ENCODE peak calls at places on chromosome X, in five cellular contexts. One of them, this sample, is unnamed.

GRCh38 chrX:24860140-24860539 is 155.6 kb downstream of the ARX start:
- DNase-seq in SK-N-SH: no peak
- DNase-seq in HCT116: no peak
- DNase-seq in GM12878: no peak
- DNase-seq in HepG2: no peak
- DNase-seq in this sample: no peak

GRCh38 chrX:103376118-103376978 is at the start of gene BEX3:
- DNase-seq in SK-N-SH: peak
- DNase-seq in HCT116: no peak
- DNase-seq in GM12878: no peak
- DNase-seq in HepG2: peak
- DNase-seq in this sample: no peak

GRCh38 chrX:142089193-142089592 is 115.9 kb downstream of the MAGEC2 start:
- DNase-seq in SK-N-SH: peak
- DNase-seq in HCT116: no peak
- DNase-seq in GM12878: no peak
- DNase-seq in HepG2: no peak
- DNase-seq in this sample: no peak

GRCh38 chrX:154815274-154815818 is 10.1 kb upstream of the MPP1 start:
- DNase-seq in SK-N-SH: no peak
- DNase-seq in HCT116: no peak
- DNase-seq in GM12878: no peak
- DNase-seq in HepG2: no peak
- DNase-seq in this sample: no peak

GRCh38 chrX:124862304-124862703 is 457.4 kb upstream of the TEX13C start:
- DNase-seq in SK-N-SH: no peak
- DNase-seq in HCT116: no peak
- DNase-seq in GM12878: no peak
- DNase-seq in HepG2: no peak
- DNase-seq in this sample: no peak

GRCh38 chrX:77160301-77160700 is 286.9 kb upstream of the FGF16 start:
- DNase-seq in SK-N-SH: no peak
- DNase-seq in HCT116: no peak
- DNase-seq in GM12878: no peak
- DNase-seq in HepG2: no peak
- DNase-seq in this sample: peak

GRCh38 chrX:44935640-44936039 is 62.7 kb downstream of the KDM6A start:
- DNase-seq in SK-N-SH: no peak
- DNase-seq in HCT116: no peak
- DNase-seq in GM12878: no peak
- DNase-seq in HepG2: no peak
- DNase-seq in this sample: no peak

GRCh38 chrX:154727418-154728323 is 23.2 kb downstream of the GAB3 start:
- DNase-seq in SK-N-SH: no peak
- DNase-seq in HCT116: no peak
- DNase-seq in GM12878: no peak
- DNase-seq in HepG2: no peak
- DNase-seq in this sample: no peak

GRCh38 chrX:107673401-107673800 is 45.1 kb downstream of the PRPS1 start:
- DNase-seq in SK-N-SH: no peak
- DNase-seq in HCT116: no peak
- DNase-seq in GM12878: no peak
- DNase-seq in HepG2: no peak
- DNase-seq in this sample: no peak

GRCh38 chrX:15946783-15947550 is 92.4 kb upstream of the AP1S2 start:
- DNase-seq in SK-N-SH: no peak
- DNase-seq in HCT116: no peak
- DNase-seq in GM12878: no peak
- DNase-seq in HepG2: no peak
- DNase-seq in this sample: no peak

GRCh38 chrX:134173541-134174272 is 63.3 kb upstream of the CCDC160 start:
- DNase-seq in SK-N-SH: peak
- DNase-seq in HCT116: no peak
- DNase-seq in GM12878: no peak
- DNase-seq in HepG2: no peak
- DNase-seq in this sample: no peak

GRCh38 chrX:134174273-134174660 is 62.7 kb upstream of the CCDC160 start:
- DNase-seq in SK-N-SH: no peak
- DNase-seq in HCT116: no peak
- DNase-seq in GM12878: no peak
- DNase-seq in HepG2: no peak
- DNase-seq in this sample: no peak

GRCh38 chrX:134172588-134173259 is 64.3 kb upstream of the CCDC160 start:
- DNase-seq in SK-N-SH: peak
- DNase-seq in HCT116: no peak
- DNase-seq in GM12878: no peak
- DNase-seq in HepG2: no peak
- DNase-seq in this sample: no peak

GRCh38 chrX:134174859-134175258 is 62.1 kb upstream of the CCDC160 start:
- DNase-seq in SK-N-SH: no peak
- DNase-seq in HCT116: no peak
- DNase-seq in GM12878: no peak
- DNase-seq in HepG2: no peak
- DNase-seq in this sample: no peak

GRCh38 chrX:134171661-134172587 is 65.1 kb upstream of the CCDC160 start:
- DNase-seq in SK-N-SH: peak
- DNase-seq in HCT116: no peak
- DNase-seq in GM12878: no peak
- DNase-seq in HepG2: no peak
- DNase-seq in this sample: no peak
- TF ChIP-seq ZBTB33 in SK-N-SH: no peak
- TF ChIP-seq ZBTB33 in HCT116: no peak
- TF ChIP-seq ZBTB33 in GM12878: no peak
- TF ChIP-seq ZBTB33 in HepG2: no peak
- TF ChIP-seq ZBTB33 in this sample: no peak

GRCh38 chrX:13662537-13662841 is 9.5 kb downstream of the TCEANC start:
- DNase-seq in SK-N-SH: no peak
- DNase-seq in HCT116: no peak
- DNase-seq in GM12878: no peak
- DNase-seq in HepG2: no peak
- DNase-seq in this sample: no peak

GRCh38 chrX:13661735-13662536 is 9.0 kb downstream of the TCEANC start:
- DNase-seq in SK-N-SH: no peak
- DNase-seq in HCT116: no peak
- DNase-seq in GM12878: no peak
- DNase-seq in HepG2: no peak
- DNase-seq in this sample: no peak

GRCh38 chrX:13659057-13659456 is 6.1 kb downstream of the TCEANC start:
- DNase-seq in SK-N-SH: no peak
- DNase-seq in HCT116: no peak
- DNase-seq in GM12878: no peak
- DNase-seq in HepG2: peak
- DNase-seq in this sample: no peak

GRCh38 chrX:13664026-13664425 is 11.1 kb downstream of the TCEANC start:
- DNase-seq in SK-N-SH: no peak
- DNase-seq in HCT116: no peak
- DNase-seq in GM12878: no peak
- DNase-seq in HepG2: no peak
- DNase-seq in this sample: no peak

DNA sequence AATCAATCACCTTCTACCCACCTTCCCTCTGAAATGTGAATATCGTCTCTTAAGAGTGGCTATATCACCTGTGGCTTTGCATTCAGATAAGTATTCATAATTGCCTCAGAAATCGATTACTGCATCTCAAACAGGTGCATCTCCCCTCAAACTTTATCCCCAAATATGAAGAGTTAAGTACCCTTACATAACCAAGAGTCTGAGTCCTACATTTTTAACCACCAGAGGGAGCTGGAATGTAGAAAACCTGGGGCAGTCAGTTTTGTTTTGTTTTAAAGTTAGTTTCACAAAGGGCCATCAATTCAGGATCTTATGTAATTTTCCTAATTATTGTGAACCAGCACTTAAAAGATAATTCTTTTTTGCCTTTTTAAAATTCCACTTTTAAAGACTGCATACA is 5.7 kb downstream of the TCEANC start:
- DNase-seq in SK-N-SH: peak
- DNase-seq in HCT116: peak
- DNase-seq in GM12878: no peak
- DNase-seq in HepG2: peak
- DNase-seq in this sample: peak
- TF ChIP-seq SIN3A in SK-N-SH: no peak
- TF ChIP-seq SIN3A in HCT116: no peak
- TF ChIP-seq SIN3A in GM12878: no peak
- TF ChIP-seq SIN3A in HepG2: no peak
- TF ChIP-seq SIN3A in this sample: no peak

DNA sequence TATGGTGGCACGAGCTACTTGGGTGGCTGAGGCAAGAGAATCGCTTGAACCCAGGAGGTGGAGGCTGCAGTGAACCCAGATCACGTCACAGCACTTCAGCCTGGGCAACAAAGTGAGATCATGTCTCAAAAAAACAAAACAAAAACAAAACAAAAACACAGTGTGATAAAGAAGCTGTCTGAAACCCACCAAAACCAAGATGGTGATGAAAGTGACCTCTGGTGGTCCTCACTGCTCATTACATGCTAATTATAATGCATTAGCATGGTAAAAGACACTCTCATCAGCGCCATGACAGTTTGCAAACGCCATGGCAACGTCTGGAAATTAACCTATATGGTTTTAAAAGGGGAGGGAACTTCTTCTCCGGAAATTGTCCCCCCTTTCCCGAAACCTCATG is 29.4 kb upstream of the OPHN1 start:
- DNase-seq in SK-N-SH: no peak
- DNase-seq in HCT116: peak
- DNase-seq in GM12878: no peak
- DNase-seq in HepG2: no peak
- DNase-seq in this sample: peak
- TF ChIP-seq ZBTB33 in SK-N-SH: no peak
- TF ChIP-seq ZBTB33 in HCT116: no peak
- TF ChIP-seq ZBTB33 in GM12878: no peak
- TF ChIP-seq ZBTB33 in HepG2: no peak
- TF ChIP-seq ZBTB33 in this sample: no peak

GRCh38 chrX:109714340-109714958 is 18.6 kb downstream of the ACSL4 start:
- DNase-seq in SK-N-SH: no peak
- DNase-seq in HCT116: peak
- DNase-seq in GM12878: no peak
- DNase-seq in HepG2: no peak
- DNase-seq in this sample: no peak
- TF ChIP-seq SIN3A in SK-N-SH: no peak
- TF ChIP-seq SIN3A in HCT116: no peak
- TF ChIP-seq SIN3A in GM12878: no peak
- TF ChIP-seq SIN3A in HepG2: no peak
- TF ChIP-seq SIN3A in this sample: no peak

GRCh38 chrX:140091276-140091886 is 126.1 kb upstream of the CXorf66 start:
- DNase-seq in SK-N-SH: peak
- DNase-seq in HCT116: no peak
- DNase-seq in GM12878: no peak
- DNase-seq in HepG2: no peak
- DNase-seq in this sample: peak
- TF ChIP-seq ZBTB33 in SK-N-SH: no peak
- TF ChIP-seq ZBTB33 in HCT116: no peak
- TF ChIP-seq ZBTB33 in GM12878: no peak
- TF ChIP-seq ZBTB33 in HepG2: no peak
- TF ChIP-seq ZBTB33 in this sample: no peak

DNA sequence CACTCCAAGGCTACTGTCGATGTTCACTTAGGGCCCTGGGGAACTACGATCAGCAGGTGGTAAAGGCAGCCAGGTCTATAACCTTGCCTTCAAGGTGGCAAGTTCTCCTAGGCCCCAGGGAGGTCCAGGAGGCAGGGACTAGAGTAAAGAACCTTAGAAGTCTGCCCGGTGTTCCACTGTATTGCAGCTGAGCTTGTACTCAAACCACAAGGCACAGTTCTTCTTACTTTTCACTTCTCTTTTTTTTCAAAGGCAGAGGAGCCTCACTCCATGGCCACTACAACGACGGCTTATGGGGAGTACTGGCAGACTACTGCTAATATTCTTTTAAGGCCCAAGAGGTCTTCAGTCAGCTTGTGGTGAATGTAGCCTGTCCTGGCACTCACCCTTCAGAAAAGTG is 78.8 kb upstream of the GPR174 start:
- DNase-seq in SK-N-SH: no peak
- DNase-seq in HCT116: no peak
- DNase-seq in GM12878: peak
- DNase-seq in HepG2: no peak
- DNase-seq in this sample: no peak
- TF ChIP-seq SIN3A in SK-N-SH: no peak
- TF ChIP-seq SIN3A in HCT116: no peak
- TF ChIP-seq SIN3A in GM12878: no peak
- TF ChIP-seq SIN3A in HepG2: no peak
- TF ChIP-seq SIN3A in this sample: no peak

GRCh38 chrX:42776195-42776594 is 1.8 kb downstream of the PPP1R2C start:
- DNase-seq in SK-N-SH: no peak
- DNase-seq in HCT116: no peak
- DNase-seq in GM12878: no peak
- DNase-seq in HepG2: no peak
- DNase-seq in this sample: no peak

GRCh38 chrX:42772874-42773273 is 5.1 kb downstream of the PPP1R2C start:
- DNase-seq in SK-N-SH: no peak
- DNase-seq in HCT116: no peak
- DNase-seq in GM12878: no peak
- DNase-seq in HepG2: no peak
- DNase-seq in this sample: no peak

GRCh38 chrX:42783456-42783855 is 5.5 kb upstream of the PPP1R2C start:
- DNase-seq in SK-N-SH: no peak
- DNase-seq in HCT116: no peak
- DNase-seq in GM12878: no peak
- DNase-seq in HepG2: no peak
- DNase-seq in this sample: no peak

DNA sequence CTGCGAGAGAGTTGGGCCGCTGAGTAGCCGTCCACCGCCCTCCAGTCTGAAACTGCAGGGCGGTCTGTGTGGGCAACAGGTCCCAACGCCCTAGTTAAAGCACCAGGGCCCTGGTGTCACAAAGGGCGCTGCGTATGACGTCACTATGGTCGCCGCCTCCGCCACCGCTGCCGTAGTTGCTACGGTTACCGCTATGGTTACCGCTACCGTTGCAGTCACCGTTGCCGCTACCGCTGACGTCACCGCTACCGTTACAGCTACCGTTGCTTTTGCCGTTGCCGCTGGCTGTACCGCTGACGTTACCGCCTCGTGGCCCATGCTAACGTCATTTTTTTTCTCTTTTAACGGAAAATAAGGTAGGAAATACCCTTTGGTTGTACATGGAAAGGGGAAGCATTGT is at the start of gene PPP1R2C:
- DNase-seq in SK-N-SH: no peak
- DNase-seq in HCT116: no peak
- DNase-seq in GM12878: no peak
- DNase-seq in HepG2: no peak
- DNase-seq in this sample: no peak
- TF ChIP-seq ZBTB33 in SK-N-SH: no peak
- TF ChIP-seq ZBTB33 in HCT116: no peak
- TF ChIP-seq ZBTB33 in GM12878: no peak
- TF ChIP-seq ZBTB33 in HepG2: no peak
- TF ChIP-seq ZBTB33 in this sample: no peak

This sample was measured in K562.